ENCODE peak calls at places on chromosomes 12 and 14, in six cellular contexts. I is upper lobe of right lung, L is spleen, Z is ovary, C is colonic mucosa, O is GM23248. B is an unnamed sample. For H3K27me3, the result is how much of the 10 kb centered on the place peaks cover.

GRCh38 chr12:82057770-82058169 is 298.6 kb upstream of the PPFIA2 start:
- DNase-seq in Z (no peak), I (no peak), O (no peak), C (no peak), L (no peak), B (no peak)

GRCh38 chr12:8698132-8698829 is 490 bp downstream of the RIMKLB start:
- DNase-seq in I (peak), C (peak), Z (peak), O (peak), L (peak), B (peak)

GRCh38 chr12:94873368-94874085 is 130.0 kb downstream of the NDUFA12 start:
- DNase-seq in Z (peak), I (peak), L (peak), O (peak), C (peak), B (no peak)

GRCh38 chr14:71563754-71564153 is 368.5 kb upstream of the RGS6 start:
- DNase-seq in I (no peak), Z (no peak), L (no peak), O (no peak), C (no peak), B (no peak)

GRCh38 chr12:89884917-89885316 is 176.3 kb upstream of the ATP2B1 start:
- DNase-seq in L (no peak), I (no peak), C (no peak), Z (no peak), O (no peak), B (no peak)

GRCh38 chr14:61535032-61535431 is 160.3 kb upstream of the HIF1A start:
- DNase-seq in L (no peak), I (no peak), C (no peak), Z (no peak), O (peak), B (no peak)

GRCh38 chr12:13223176-13223806 is 26.8 kb downstream of the EMP1 start:
- DNase-seq in Z (no peak), L (no peak), I (no peak), O (peak), C (no peak), B (no peak)

GRCh38 chr12:48815281-48816110 is 2.8 kb upstream of the CACNB3 start:
- DNase-seq in C (peak), O (peak), Z (peak), I (peak), L (peak), B (no peak)

GRCh38 chr12:105804591-105805265 is 334.0 kb downstream of the NUAK1 start:
- DNase-seq in I (no peak), C (no peak), O (no peak), L (no peak), Z (no peak), B (no peak)

GRCh38 chr12:9347328-9348127 is 139.3 kb upstream of the PZP start:
- DNase-seq in L (no peak), I (no peak), C (no peak), Z (no peak), O (peak), B (no peak)

GRCh38 chr14:79443602-79444001 is 767.7 kb downstream of the DIO2 start:
- DNase-seq in Z (no peak), I (no peak), O (no peak), C (no peak), L (no peak), B (no peak)

GRCh38 chr12:22275847-22276246 is 58.7 kb downstream of the ST8SIA1 start:
- DNase-seq in Z (peak), O (peak), I (peak), C (peak), L (no peak), B (no peak)

GRCh38 chr12:54011665-54012532 is 3.1 kb downstream of the HOXC8 start:
- DNase-seq in I (no peak), L (no peak), O (no peak), C (no peak), Z (no peak), B (no peak)
- H3K27me3 ChIP-seq in I (half or more), L (half or more), O (under half), C (half or more), Z (under half), B (half or more)

GRCh38 chr14:106203438-106203837 is 677.1 kb downstream of the TMEM121 start:
- DNase-seq in L (no peak), C (no peak), Z (no peak), I (no peak), O (no peak), B (no peak)
- H3K27me3 ChIP-seq in L (under half), C (under half), Z (under half), I (under half), O (under half), B (under half)

DNA sequence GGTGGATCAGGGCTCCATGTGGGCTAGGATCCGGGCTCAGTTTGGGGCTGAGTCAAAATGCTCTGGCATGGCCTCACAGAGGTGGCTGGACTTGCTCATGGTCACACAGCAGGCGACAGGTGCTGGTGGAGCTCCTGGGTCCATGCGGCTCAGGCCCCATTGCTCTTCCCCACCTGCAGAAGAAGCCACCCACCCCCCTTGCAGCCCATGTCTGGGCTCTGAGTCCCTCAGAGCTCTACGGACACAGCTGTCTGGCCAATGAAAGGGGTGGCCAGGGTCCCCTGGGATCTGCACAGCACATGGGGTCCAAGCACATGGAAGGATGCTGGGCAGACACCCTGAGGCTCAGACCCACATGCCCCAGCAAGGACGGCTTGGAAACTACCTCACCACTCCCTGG is 17.0 kb upstream of the C14orf180 start:
- DNase-seq in Z (no peak), I (no peak), C (no peak), L (no peak), O (no peak), B (no peak)
- H3K27me3 ChIP-seq in Z (under half), I (under half), C (under half), L (under half), O (under half), B (under half)

GRCh38 chr14:80951491-80951890 is 3.9 kb upstream of the TSHR start:
- DNase-seq in C (no peak), I (no peak), O (no peak), L (no peak), Z (no peak), B (no peak)
- H3K27me3 ChIP-seq in C (under half), I (under half), O (under half), L (under half), Z (under half), B (under half)

DNA sequence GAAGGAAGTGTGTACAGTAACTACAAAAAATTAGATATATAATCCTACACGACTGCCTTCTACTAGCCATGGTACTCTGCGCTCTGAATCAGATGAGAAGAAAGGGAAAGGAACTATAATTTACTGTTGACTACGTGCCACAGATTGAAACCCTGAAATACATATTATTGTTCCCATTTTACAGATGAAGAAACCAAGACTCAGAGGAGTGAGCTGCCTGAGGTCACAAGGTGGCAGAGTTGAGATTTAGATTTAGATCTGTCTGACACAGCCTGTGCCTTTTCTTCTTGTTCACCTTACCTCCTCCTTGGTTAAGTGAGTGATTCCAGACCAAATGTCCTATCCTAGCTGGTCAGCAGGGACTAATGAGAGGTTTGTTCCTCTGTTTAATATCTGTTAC is 61.6 kb upstream of the OR4E1 start:
- DNase-seq in C (no peak), L (no peak), Z (no peak), O (no peak), I (no peak), B (no peak)
- H3K27me3 ChIP-seq in C (under half), L (under half), Z (under half), O (under half), I (under half), B (under half)